ENCODE peak calls at places on chromosomes 6 and 20, in four cellular contexts. F is neural crest cell; V is activated CD4-positive, alpha-beta T cell treated with anti-CD3 and anti-CD28 coated beads, Interleukin-2, amount 50 U/mL, for 4 hours; S is lower lobe of right lung. Q is an unnamed sample.
A peak's percentile ranks its signal among the peaks of the same experiment; 100 is the strongest.

GRCh38 chr20:52010541-52010940 is 181.0 kb downstream of the ZFP64 start:
- DNase-seq in F (no peak), V (no peak), S (no peak), Q (no peak)

GRCh38 chr20:6038256-6038655 is 15.6 kb downstream of the LRRN4 start:
- DNase-seq in F (no peak), V (no peak), S (no peak), Q (no peak)

GRCh38 chr6:81859884-81860283 is 107.4 kb upstream of the TENT5A start:
- DNase-seq in F (no peak), V (no peak), S (no peak), Q (no peak)

GRCh38 chr6:5766260-5766659 is 240.5 kb downstream of the NRN1 start:
- DNase-seq in F (no peak), V (no peak), S (no peak), Q (peak; percentile 8)

GRCh38 chr20:23178806-23179205 is 92.7 kb upstream of the CD93 start:
- DNase-seq in F (no peak), V (no peak), S (no peak), Q (no peak)

GRCh38 chr20:49964964-49965780 is 17.6 kb upstream of the SNAI1 start:
- DNase-seq in F (peak; percentile 57), V (no peak), S (no peak), Q (no peak)

GRCh38 chr6:25136879-25137278 is 142.3 kb upstream of the CARMIL1 start:
- DNase-seq in F (no peak), V (no peak), S (no peak), Q (peak; percentile 32)

GRCh38 chr6:161922631-161923119 is 648.8 kb upstream of the AGPAT4 start:
- DNase-seq in F (peak; percentile 9), V (no peak), S (no peak), Q (peak; percentile 16)

GRCh38 chr20:51309128-51309527 is 233.4 kb downstream of the NFATC2 start:
- DNase-seq in F (no peak), V (no peak), S (no peak), Q (no peak)

GRCh38 chr6:134628154-134628553 is 310.2 kb upstream of the SGK1 start:
- DNase-seq in F (no peak), V (no peak), S (no peak), Q (no peak)

GRCh38 chr6:11232968-11233626 is 629 bp upstream of the NEDD9 start:
- DNase-seq in F (peak; percentile 34), V (no peak), S (no peak), Q (no peak)

GRCh38 chr20:43752561-43753301 is 25.9 kb upstream of the GTSF1L start:
- DNase-seq in F (no peak), V (no peak), S (peak; percentile 68), Q (peak; percentile 94)

GRCh38 chr20:6966721-6967120 is 199.2 kb downstream of the BMP2 start:
- DNase-seq in F (no peak), V (no peak), S (no peak), Q (no peak)

GRCh38 chr6:45690846-45691245 is 313.1 kb upstream of the SUPT3H start:
- DNase-seq in F (no peak), V (no peak), S (no peak), Q (no peak)

GRCh38 chr6:45651301-45651700 is 273.6 kb upstream of the SUPT3H start:
- DNase-seq in F (no peak), V (no peak), S (no peak), Q (no peak)

GRCh38 chr20:63017826-63018411 is 11.2 kb upstream of the BHLHE23 start:
- DNase-seq in F (no peak), V (no peak), S (no peak), Q (no peak)

GRCh38 chr6:104613416-104614001 is 246.2 kb downstream of the HACE1 start:
- DNase-seq in F (no peak), V (no peak), S (no peak), Q (peak; percentile 32)

GRCh38 chr20:32972181-32973076 is 31.8 kb downstream of the SUN5 start:
- DNase-seq in F (no peak), V (peak; percentile 65), S (no peak), Q (no peak)

GRCh38 chr20:58621906-58622548 is 29.1 kb upstream of the STX16 start:
- DNase-seq in F (no peak), V (no peak), S (no peak), Q (no peak)

GRCh38 chr6:54892831-54893230 is 46.3 kb downstream of the FAM83B start:
- DNase-seq in F (no peak), V (no peak), S (no peak), Q (peak; percentile 62)

GRCh38 chr6:150076196-150076893 is 7.4 kb upstream of the ULBP3 start:
- DNase-seq in F (no peak), V (no peak), S (no peak), Q (no peak)

GRCh38 chr6:130720076-130720475 is 107.1 kb upstream of the SMLR1 start:
- DNase-seq in F (no peak), V (no peak), S (no peak), Q (no peak)

GRCh38 chr20:62464990-62465389 is 10.8 kb downstream of the GATA5 start:
- DNase-seq in F (no peak), V (no peak), S (no peak), Q (no peak)

GRCh38 chr20:46357030-46357514 is 48.8 kb upstream of the CDH22 start:
- DNase-seq in F (no peak), V (no peak), S (no peak), Q (no peak)

GRCh38 chr6:167845856-167846255 is 19.1 kb downstream of the AFDN start:
- DNase-seq in F (no peak), V (no peak), S (no peak), Q (no peak)

GRCh38 chr6:166379800-166380199 is 2.9 kb downstream of the MPC1 start:
- DNase-seq in F (no peak), V (no peak), S (no peak), Q (no peak)

GRCh38 chr6:63391203-63391970 is 71.6 kb upstream of the LGSN start:
- DNase-seq in F (no peak), V (no peak), S (no peak), Q (no peak)

GRCh38 chr6:106939848-106940247 is 34.7 kb downstream of the CD24 start:
- DNase-seq in F (no peak), V (no peak), S (no peak), Q (no peak)

GRCh38 chr6:144181639-144182038 is 31.3 kb downstream of the STX11 start:
- DNase-seq in F (no peak), V (no peak), S (no peak), Q (no peak)

GRCh38 chr6:136405410-136406029 is 115.9 kb upstream of the BCLAF1 start:
- DNase-seq in F (no peak), V (no peak), S (peak; percentile 51), Q (no peak)

GRCh38 chr6:168096271-168096764 is 17.3 kb upstream of the FRMD1 start:
- DNase-seq in F (no peak), V (no peak), S (peak; percentile 24), Q (no peak)

GRCh38 chr6:38264605-38265004 is 375.1 kb downstream of the BTBD9 start:
- DNase-seq in F (no peak), V (no peak), S (no peak), Q (no peak)

GRCh38 chr6:7974932-7975763 is 64.6 kb upstream of the TXNDC5 start:
- DNase-seq in F (no peak), V (no peak), S (peak; percentile 59), Q (peak; percentile 89)

GRCh38 chr20:47205577-47206123 is 150.8 kb downstream of the ZMYND8 start:
- DNase-seq in F (peak; percentile 43), V (no peak), S (peak; percentile 77), Q (peak; percentile 76)